ENCODE peak calls at places on chromosomes 7 and 10, in five cellular contexts. Y is HepG2, I is K562, O is GM12878, C is WTC11. J is an unnamed sample.

GRCh38 chr7:115267503-115267902 is 345.6 kb downstream of the MDFIC start:
- DNase-seq in I (no peak), C (no peak), Y (no peak), O (no peak), J (no peak)

GRCh38 chr10:48469516-48470020 is 135.3 kb downstream of the ARHGAP22 start:
- DNase-seq in O (no peak), C (no peak), Y (no peak), I (no peak), J (peak; percentile 39)

GRCh38 chr7:36775673-36776072 is 51.4 kb upstream of the AOAH start:
- DNase-seq in C (no peak), Y (no peak), O (no peak), I (no peak), J (no peak)

GRCh38 chr10:95303535-95303934 is 12.7 kb upstream of the PDLIM1 start:
- DNase-seq in C (no peak), Y (no peak), I (peak; percentile 71), O (no peak), J (no peak)

GRCh38 chr7:23334482-23335056 is 35.4 kb downstream of the MALSU1 start:
- DNase-seq in Y (peak; percentile 94), O (no peak), C (no peak), I (no peak), J (no peak)

GRCh38 chr10:119451305-119451896 is 91.1 kb downstream of the RGS10 start:
- DNase-seq in I (no peak), C (no peak), Y (no peak), O (no peak), J (no peak)

GRCh38 chr10:61642692-61643091 is 20.0 kb upstream of the CABCOCO1 start:
- DNase-seq in O (no peak), Y (no peak), C (no peak), I (no peak), J (no peak)

GRCh38 chr10:80163741-80164341 is 31.3 kb downstream of the PLAC9 start:
- DNase-seq in I (no peak), O (no peak), Y (no peak), C (no peak), J (no peak)

GRCh38 chr10:78584666-78585065 is 484.1 kb upstream of the ZMIZ1 start:
- DNase-seq in O (no peak), Y (no peak), C (no peak), I (no peak), J (no peak)

GRCh38 chr10:8400151-8400550 is 345.7 kb downstream of the GATA3 start:
- DNase-seq in C (no peak), I (no peak), Y (no peak), O (no peak), J (no peak)

GRCh38 chr7:153696242-153696641 is 356.0 kb upstream of the DPP6 start:
- DNase-seq in I (no peak), O (no peak), C (no peak), Y (no peak), J (no peak)

GRCh38 chr7:21107101-21107500 is 320.4 kb upstream of the SP8 start:
- DNase-seq in C (no peak), Y (no peak), I (no peak), O (no peak), J (no peak)

GRCh38 chr7:23474098-23474828 is 4.0 kb upstream of the IGF2BP3 start:
- DNase-seq in I (peak; percentile 97), C (peak; percentile 97), Y (peak; percentile 96), O (peak; percentile 76), J (peak; percentile 94)

GRCh38 chr10:50490244-50490643 is 133.5 kb downstream of the SGMS1 start:
- DNase-seq in O (no peak), I (no peak), Y (no peak), C (no peak), J (no peak)
- TF ChIP-seq ATF2 in O (no peak), I (no peak), Y (no peak), C (no peak), J (no peak)

GRCh38 chr7:25770235-25770634 is 381.8 kb upstream of the NFE2L3 start:
- DNase-seq in I (no peak), O (no peak), Y (no peak), C (no peak), J (no peak)
- TF ChIP-seq ATF2 in I (no peak), O (no peak), Y (no peak), C (no peak), J (no peak)

GRCh38 chr7:26650081-26650480 is 214.3 kb downstream of the SKAP2 start:
- DNase-seq in C (no peak), O (no peak), Y (no peak), I (no peak), J (no peak)

GRCh38 chr7:26656735-26657134 is 207.7 kb downstream of the SKAP2 start:
- DNase-seq in I (no peak), Y (no peak), C (no peak), O (no peak), J (no peak)

GRCh38 chr7:26655761-26656160 is 208.6 kb downstream of the SKAP2 start:
- DNase-seq in I (no peak), Y (no peak), C (no peak), O (no peak), J (no peak)

GRCh38 chr7:26653966-26654365 is 210.4 kb downstream of the SKAP2 start:
- DNase-seq in C (no peak), Y (no peak), I (no peak), O (no peak), J (no peak)

DNA sequence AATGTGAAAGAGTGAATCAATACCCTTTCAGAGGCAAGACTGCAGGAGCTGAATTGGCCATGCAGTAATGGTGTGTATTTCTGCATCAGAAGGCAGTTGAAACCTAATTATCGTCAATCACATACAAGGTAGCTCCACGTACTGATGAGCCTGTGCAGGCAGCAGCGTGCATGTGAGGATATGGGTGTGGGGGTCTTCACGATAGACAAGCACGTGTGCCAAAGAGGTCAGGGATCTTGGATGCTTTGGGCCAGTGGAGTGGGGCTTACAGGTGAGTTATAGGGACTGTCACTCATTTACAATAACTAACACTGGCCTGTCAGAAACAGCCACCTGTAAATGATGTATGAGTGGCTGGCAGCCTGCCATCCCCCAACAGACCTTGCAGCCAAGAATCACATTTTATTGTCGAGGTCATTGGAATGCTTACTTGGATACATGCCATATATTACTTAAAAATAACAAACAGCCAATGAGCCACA is 210.9 kb downstream of the SKAP2 start:
- DNase-seq in Y (no peak), I (no peak), C (no peak), O (no peak), J (no peak)
- TF ChIP-seq ATF2 in Y (no peak), I (no peak), C (no peak), O (no peak), J (no peak)

DNA sequence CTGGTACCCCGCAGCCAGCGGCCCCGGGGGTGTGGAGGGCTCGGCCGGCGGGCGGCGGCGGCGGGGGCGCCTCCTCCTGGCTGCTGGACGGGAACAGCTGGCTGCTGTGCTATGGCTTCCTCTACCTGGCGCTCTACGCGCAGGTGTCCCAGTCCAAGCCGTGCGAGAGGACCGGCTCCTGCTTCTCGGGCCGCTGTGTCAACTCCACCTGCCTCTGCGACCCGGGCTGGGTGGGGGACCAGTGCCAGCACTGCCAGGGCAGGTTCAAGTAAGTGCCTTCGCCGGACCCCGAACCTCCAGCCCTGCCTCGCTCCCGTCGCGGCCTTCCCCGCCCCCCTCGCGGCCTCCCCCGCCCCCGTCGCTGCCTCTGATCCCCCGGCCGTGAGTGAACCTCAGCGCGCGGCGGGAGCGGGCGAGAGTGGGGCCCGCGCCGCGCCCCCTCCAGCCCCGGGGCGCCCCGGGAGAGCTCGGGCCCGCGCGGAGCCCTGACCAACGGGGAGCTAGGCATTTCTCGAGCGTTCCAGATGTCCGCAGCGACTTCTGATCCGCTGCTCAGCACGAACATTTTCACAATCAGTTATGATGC is 704 bp downstream of the ATRNL1 start:
- DNase-seq in Y (no peak), I (no peak), O (no peak), C (peak; percentile 62), J (no peak)
- TF ChIP-seq ATF2 in Y (no peak), I (no peak), O (no peak), C (no peak), J (no peak)

GRCh38 chr7:73338321-73338720 is 10.4 kb downstream of the FKBP6 start:
- DNase-seq in I (no peak), C (no peak), Y (no peak), O (no peak), J (no peak)

GRCh38 chr7:73340514-73340913 is 12.6 kb downstream of the FKBP6 start:
- DNase-seq in O (no peak), Y (no peak), C (no peak), I (no peak), J (no peak)

GRCh38 chr7:73343671-73344380 is 15.9 kb downstream of the FKBP6 start:
- DNase-seq in C (no peak), O (no peak), Y (peak; percentile 81), I (no peak), J (no peak)

GRCh38 chr7:73342645-73343044 is 14.7 kb downstream of the FKBP6 start:
- DNase-seq in Y (peak; percentile 73), I (no peak), O (no peak), C (no peak), J (no peak)

DNA sequence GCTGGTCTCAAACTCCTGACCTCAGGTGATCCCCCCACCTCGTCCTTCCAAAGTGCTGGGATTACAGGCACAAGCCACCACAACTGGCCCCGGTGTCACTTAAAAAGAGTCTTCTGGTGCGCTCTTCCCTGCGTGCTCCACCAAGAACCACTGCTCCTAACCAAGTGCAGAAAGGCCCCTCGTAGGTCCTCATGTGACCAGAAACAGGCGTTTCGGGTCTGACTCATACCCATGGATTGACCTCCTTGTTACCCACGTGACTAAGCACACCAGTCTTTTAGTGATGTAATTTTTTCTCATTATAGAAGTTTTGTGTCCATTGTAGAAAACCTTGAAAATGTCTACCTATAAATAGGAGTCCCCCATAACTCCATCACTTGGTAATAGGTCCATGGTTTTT is 13.9 kb downstream of the FKBP6 start:
- DNase-seq in C (no peak), Y (peak; percentile 43), I (peak; percentile 71), O (no peak), J (no peak)
- TF ChIP-seq ATF2 in C (no peak), Y (no peak), I (no peak), O (no peak), J (no peak)

J was measured in H1.